ENCODE peak calls at places on chromosomes 3 and 15, in ten cellular contexts. One of them, this sample, is unnamed.

GRCh38 chr3:41569632-41570338 is 370.5 kb downstream of the CTNNB1 start:
- DNase-seq in left kidney: no peak
- DNase-seq in fibroblast of pulmonary artery: no peak
- DNase-seq in neural crest cell: no peak
- DNase-seq in NCI-H446: no peak
- DNase-seq in effector memory CD4-positive, alpha-beta T cell: no peak
- DNase-seq in NCI-H774: no peak
- DNase-seq in NCI-H1105 treated with DMSO at 0.1 percent for 48 hours: no peak
- DNase-seq in DMS53: no peak
- DNase-seq in activated CD4-positive, alpha-beta T cell treated with anti-CD3 and anti-CD28 coated beads, Interleukin-2, amount 50 U/mL, for 4 hours: no peak
- DNase-seq in this sample: no peak

GRCh38 chr3:99918720-99919119 is 101.1 kb downstream of the CMSS1 start:
- DNase-seq in DMS53: no peak
- DNase-seq in left kidney: no peak
- DNase-seq in NCI-H446: no peak
- DNase-seq in NCI-H774: no peak
- DNase-seq in NCI-H1105 treated with DMSO at 0.1 percent for 48 hours: no peak
- DNase-seq in effector memory CD4-positive, alpha-beta T cell: no peak
- DNase-seq in fibroblast of pulmonary artery: peak; percentile 77
- DNase-seq in neural crest cell: no peak
- DNase-seq in activated CD4-positive, alpha-beta T cell treated with anti-CD3 and anti-CD28 coated beads, Interleukin-2, amount 50 U/mL, for 4 hours: no peak
- DNase-seq in this sample: no peak

GRCh38 chr3:40169983-40170382 is 139.5 kb upstream of the EIF1B start:
- DNase-seq in fibroblast of pulmonary artery: no peak
- DNase-seq in NCI-H446: no peak
- DNase-seq in DMS53: no peak
- DNase-seq in activated CD4-positive, alpha-beta T cell treated with anti-CD3 and anti-CD28 coated beads, Interleukin-2, amount 50 U/mL, for 4 hours: no peak
- DNase-seq in effector memory CD4-positive, alpha-beta T cell: no peak
- DNase-seq in neural crest cell: no peak
- DNase-seq in NCI-H774: no peak
- DNase-seq in NCI-H1105 treated with DMSO at 0.1 percent for 48 hours: no peak
- DNase-seq in left kidney: no peak
- DNase-seq in this sample: no peak

GRCh38 chr3:60133269-60133877 is 1083.5 kb upstream of the CFAP20DC start:
- DNase-seq in NCI-H774: no peak
- DNase-seq in neural crest cell: no peak
- DNase-seq in fibroblast of pulmonary artery: no peak
- DNase-seq in DMS53: no peak
- DNase-seq in NCI-H1105 treated with DMSO at 0.1 percent for 48 hours: no peak
- DNase-seq in activated CD4-positive, alpha-beta T cell treated with anti-CD3 and anti-CD28 coated beads, Interleukin-2, amount 50 U/mL, for 4 hours: no peak
- DNase-seq in left kidney: no peak
- DNase-seq in effector memory CD4-positive, alpha-beta T cell: no peak
- DNase-seq in NCI-H446: no peak
- DNase-seq in this sample: no peak

GRCh38 chr3:14921034-14921616 is 26.3 kb upstream of the NR2C2 start:
- DNase-seq in DMS53: peak; percentile 73
- DNase-seq in fibroblast of pulmonary artery: peak; percentile 92
- DNase-seq in NCI-H774: peak; percentile 58
- DNase-seq in NCI-H1105 treated with DMSO at 0.1 percent for 48 hours: peak; percentile 62
- DNase-seq in effector memory CD4-positive, alpha-beta T cell: peak; percentile 71
- DNase-seq in activated CD4-positive, alpha-beta T cell treated with anti-CD3 and anti-CD28 coated beads, Interleukin-2, amount 50 U/mL, for 4 hours: peak; percentile 76
- DNase-seq in neural crest cell: peak; percentile 85
- DNase-seq in NCI-H446: peak; percentile 78
- DNase-seq in left kidney: peak; percentile 90
- DNase-seq in this sample: peak; percentile 91

GRCh38 chr3:901953-902778 is 190.7 kb upstream of the CNTN6 start:
- DNase-seq in NCI-H774: no peak
- DNase-seq in NCI-H446: peak; percentile 6
- DNase-seq in effector memory CD4-positive, alpha-beta T cell: no peak
- DNase-seq in fibroblast of pulmonary artery: peak; percentile 21
- DNase-seq in left kidney: no peak
- DNase-seq in activated CD4-positive, alpha-beta T cell treated with anti-CD3 and anti-CD28 coated beads, Interleukin-2, amount 50 U/mL, for 4 hours: no peak
- DNase-seq in NCI-H1105 treated with DMSO at 0.1 percent for 48 hours: no peak
- DNase-seq in neural crest cell: no peak
- DNase-seq in DMS53: peak; percentile 31
- DNase-seq in this sample: no peak

GRCh38 chr3:111314146-111314873 is 227.7 kb upstream of the CD96 start:
- DNase-seq in neural crest cell: no peak
- DNase-seq in fibroblast of pulmonary artery: peak; percentile 14
- DNase-seq in DMS53: peak; percentile 20
- DNase-seq in activated CD4-positive, alpha-beta T cell treated with anti-CD3 and anti-CD28 coated beads, Interleukin-2, amount 50 U/mL, for 4 hours: no peak
- DNase-seq in NCI-H774: no peak
- DNase-seq in effector memory CD4-positive, alpha-beta T cell: no peak
- DNase-seq in left kidney: peak; percentile 52
- DNase-seq in NCI-H446: no peak
- DNase-seq in NCI-H1105 treated with DMSO at 0.1 percent for 48 hours: peak; percentile 32
- DNase-seq in this sample: no peak

GRCh38 chr3:42118762-42119361 is 27.7 kb downstream of the TRAK1 start:
- DNase-seq in left kidney: peak; percentile 78
- DNase-seq in DMS53: peak; percentile 65
- DNase-seq in NCI-H446: no peak
- DNase-seq in fibroblast of pulmonary artery: peak; percentile 49
- DNase-seq in effector memory CD4-positive, alpha-beta T cell: no peak
- DNase-seq in NCI-H774: no peak
- DNase-seq in activated CD4-positive, alpha-beta T cell treated with anti-CD3 and anti-CD28 coated beads, Interleukin-2, amount 50 U/mL, for 4 hours: no peak
- DNase-seq in NCI-H1105 treated with DMSO at 0.1 percent for 48 hours: peak; percentile 3
- DNase-seq in neural crest cell: no peak
- DNase-seq in this sample: peak; percentile 41

GRCh38 chr3:106206613-106207012 is 337.8 kb upstream of the CBLB start:
- DNase-seq in neural crest cell: no peak
- DNase-seq in effector memory CD4-positive, alpha-beta T cell: no peak
- DNase-seq in left kidney: no peak
- DNase-seq in DMS53: peak; percentile 26
- DNase-seq in NCI-H774: no peak
- DNase-seq in activated CD4-positive, alpha-beta T cell treated with anti-CD3 and anti-CD28 coated beads, Interleukin-2, amount 50 U/mL, for 4 hours: no peak
- DNase-seq in NCI-H446: no peak
- DNase-seq in fibroblast of pulmonary artery: no peak
- DNase-seq in NCI-H1105 treated with DMSO at 0.1 percent for 48 hours: no peak
- DNase-seq in this sample: no peak

GRCh38 chr3:129502641-129503386 is 25.6 kb upstream of the RHO start:
- DNase-seq in left kidney: no peak
- DNase-seq in NCI-H774: no peak
- DNase-seq in neural crest cell: no peak
- DNase-seq in effector memory CD4-positive, alpha-beta T cell: no peak
- DNase-seq in NCI-H1105 treated with DMSO at 0.1 percent for 48 hours: peak; percentile 92
- DNase-seq in DMS53: peak; percentile 16
- DNase-seq in NCI-H446: no peak
- DNase-seq in activated CD4-positive, alpha-beta T cell treated with anti-CD3 and anti-CD28 coated beads, Interleukin-2, amount 50 U/mL, for 4 hours: no peak
- DNase-seq in fibroblast of pulmonary artery: no peak
- DNase-seq in this sample: no peak

GRCh38 chr3:41195970-41196369 is 3.3 kb upstream of the CTNNB1 start:
- DNase-seq in fibroblast of pulmonary artery: no peak
- DNase-seq in effector memory CD4-positive, alpha-beta T cell: no peak
- DNase-seq in NCI-H774: no peak
- DNase-seq in left kidney: no peak
- DNase-seq in neural crest cell: no peak
- DNase-seq in NCI-H446: no peak
- DNase-seq in activated CD4-positive, alpha-beta T cell treated with anti-CD3 and anti-CD28 coated beads, Interleukin-2, amount 50 U/mL, for 4 hours: no peak
- DNase-seq in NCI-H1105 treated with DMSO at 0.1 percent for 48 hours: peak; percentile 58
- DNase-seq in DMS53: no peak
- DNase-seq in this sample: no peak

GRCh38 chr3:8639585-8639984 is 5.0 kb downstream of the SSUH2 start:
- DNase-seq in NCI-H446: no peak
- DNase-seq in DMS53: no peak
- DNase-seq in neural crest cell: no peak
- DNase-seq in activated CD4-positive, alpha-beta T cell treated with anti-CD3 and anti-CD28 coated beads, Interleukin-2, amount 50 U/mL, for 4 hours: no peak
- DNase-seq in effector memory CD4-positive, alpha-beta T cell: no peak
- DNase-seq in fibroblast of pulmonary artery: no peak
- DNase-seq in NCI-H774: no peak
- DNase-seq in left kidney: no peak
- DNase-seq in NCI-H1105 treated with DMSO at 0.1 percent for 48 hours: no peak
- DNase-seq in this sample: no peak

GRCh38 chr3:72960812-72961518 is 35.6 kb upstream of the PPP4R2 start:
- DNase-seq in NCI-H1105 treated with DMSO at 0.1 percent for 48 hours: peak; percentile 3
- DNase-seq in fibroblast of pulmonary artery: peak; percentile 91
- DNase-seq in activated CD4-positive, alpha-beta T cell treated with anti-CD3 and anti-CD28 coated beads, Interleukin-2, amount 50 U/mL, for 4 hours: peak; percentile 20
- DNase-seq in NCI-H774: no peak
- DNase-seq in NCI-H446: no peak
- DNase-seq in DMS53: peak; percentile 26
- DNase-seq in neural crest cell: no peak
- DNase-seq in effector memory CD4-positive, alpha-beta T cell: no peak
- DNase-seq in left kidney: peak; percentile 22
- DNase-seq in this sample: no peak

GRCh38 chr3:172885704-172886103 is 135.2 kb downstream of the ECT2 start:
- DNase-seq in fibroblast of pulmonary artery: no peak
- DNase-seq in effector memory CD4-positive, alpha-beta T cell: no peak
- DNase-seq in NCI-H446: no peak
- DNase-seq in activated CD4-positive, alpha-beta T cell treated with anti-CD3 and anti-CD28 coated beads, Interleukin-2, amount 50 U/mL, for 4 hours: no peak
- DNase-seq in NCI-H774: no peak
- DNase-seq in DMS53: peak; percentile 3
- DNase-seq in NCI-H1105 treated with DMSO at 0.1 percent for 48 hours: no peak
- DNase-seq in left kidney: no peak
- DNase-seq in neural crest cell: no peak
- DNase-seq in this sample: no peak

GRCh38 chr3:9349321-9350117 is 13.3 kb upstream of the THUMPD3 start:
- DNase-seq in fibroblast of pulmonary artery: peak; percentile 70
- DNase-seq in neural crest cell: no peak
- DNase-seq in NCI-H1105 treated with DMSO at 0.1 percent for 48 hours: no peak
- DNase-seq in DMS53: peak; percentile 63
- DNase-seq in effector memory CD4-positive, alpha-beta T cell: no peak
- DNase-seq in activated CD4-positive, alpha-beta T cell treated with anti-CD3 and anti-CD28 coated beads, Interleukin-2, amount 50 U/mL, for 4 hours: no peak
- DNase-seq in NCI-H774: no peak
- DNase-seq in NCI-H446: no peak
- DNase-seq in left kidney: peak; percentile 60
- DNase-seq in this sample: no peak

GRCh38 chr3:72891053-72891855 is 3.4 kb downstream of the GXYLT2 start:
- DNase-seq in DMS53: no peak
- DNase-seq in effector memory CD4-positive, alpha-beta T cell: no peak
- DNase-seq in neural crest cell: no peak
- DNase-seq in activated CD4-positive, alpha-beta T cell treated with anti-CD3 and anti-CD28 coated beads, Interleukin-2, amount 50 U/mL, for 4 hours: no peak
- DNase-seq in fibroblast of pulmonary artery: peak; percentile 98
- DNase-seq in left kidney: peak; percentile 75
- DNase-seq in NCI-H774: no peak
- DNase-seq in NCI-H1105 treated with DMSO at 0.1 percent for 48 hours: peak; percentile 29
- DNase-seq in NCI-H446: peak; percentile 26
- DNase-seq in this sample: peak; percentile 27

GRCh38 chr15:62506217-62506805 is 341.2 kb upstream of the C2CD4B start:
- DNase-seq in DMS53: peak; percentile 48
- DNase-seq in NCI-H774: no peak
- DNase-seq in activated CD4-positive, alpha-beta T cell treated with anti-CD3 and anti-CD28 coated beads, Interleukin-2, amount 50 U/mL, for 4 hours: no peak
- DNase-seq in effector memory CD4-positive, alpha-beta T cell: no peak
- DNase-seq in NCI-H1105 treated with DMSO at 0.1 percent for 48 hours: no peak
- DNase-seq in NCI-H446: no peak
- DNase-seq in left kidney: no peak
- DNase-seq in neural crest cell: no peak
- DNase-seq in fibroblast of pulmonary artery: peak; percentile 77
- DNase-seq in this sample: no peak

GRCh38 chr3:65595222-65595996 is 443.3 kb downstream of the MAGI1 start:
- DNase-seq in NCI-H774: no peak
- DNase-seq in left kidney: no peak
- DNase-seq in activated CD4-positive, alpha-beta T cell treated with anti-CD3 and anti-CD28 coated beads, Interleukin-2, amount 50 U/mL, for 4 hours: no peak
- DNase-seq in DMS53: no peak
- DNase-seq in neural crest cell: no peak
- DNase-seq in NCI-H1105 treated with DMSO at 0.1 percent for 48 hours: no peak
- DNase-seq in fibroblast of pulmonary artery: no peak
- DNase-seq in effector memory CD4-positive, alpha-beta T cell: no peak
- DNase-seq in NCI-H446: peak; percentile 29
- DNase-seq in this sample: no peak

GRCh38 chr15:75456710-75457109 is 5.2 kb upstream of the SIN3A start:
- DNase-seq in neural crest cell: no peak
- DNase-seq in left kidney: no peak
- DNase-seq in NCI-H1105 treated with DMSO at 0.1 percent for 48 hours: no peak
- DNase-seq in DMS53: peak; percentile 9
- DNase-seq in activated CD4-positive, alpha-beta T cell treated with anti-CD3 and anti-CD28 coated beads, Interleukin-2, amount 50 U/mL, for 4 hours: no peak
- DNase-seq in NCI-H446: no peak
- DNase-seq in NCI-H774: no peak
- DNase-seq in fibroblast of pulmonary artery: peak; percentile 14
- DNase-seq in effector memory CD4-positive, alpha-beta T cell: no peak
- DNase-seq in this sample: no peak

GRCh38 chr15:92619380-92620101 is 36.0 kb downstream of the FAM174B start:
- DNase-seq in NCI-H446: no peak
- DNase-seq in neural crest cell: no peak
- DNase-seq in DMS53: no peak
- DNase-seq in activated CD4-positive, alpha-beta T cell treated with anti-CD3 and anti-CD28 coated beads, Interleukin-2, amount 50 U/mL, for 4 hours: no peak
- DNase-seq in effector memory CD4-positive, alpha-beta T cell: no peak
- DNase-seq in NCI-H1105 treated with DMSO at 0.1 percent for 48 hours: no peak
- DNase-seq in left kidney: no peak
- DNase-seq in fibroblast of pulmonary artery: peak; percentile 53
- DNase-seq in NCI-H774: no peak
- DNase-seq in this sample: no peak

GRCh38 chr3:124763206-124763605 is 33.0 kb downstream of the UMPS start:
- DNase-seq in effector memory CD4-positive, alpha-beta T cell: no peak
- DNase-seq in NCI-H1105 treated with DMSO at 0.1 percent for 48 hours: no peak
- DNase-seq in NCI-H446: no peak
- DNase-seq in NCI-H774: no peak
- DNase-seq in fibroblast of pulmonary artery: no peak
- DNase-seq in neural crest cell: no peak
- DNase-seq in activated CD4-positive, alpha-beta T cell treated with anti-CD3 and anti-CD28 coated beads, Interleukin-2, amount 50 U/mL, for 4 hours: no peak
- DNase-seq in left kidney: no peak
- DNase-seq in DMS53: no peak
- DNase-seq in this sample: no peak

GRCh38 chr3:195224980-195225580 is 45.9 kb downstream of the XXYLT1 start:
- DNase-seq in fibroblast of pulmonary artery: no peak
- DNase-seq in activated CD4-positive, alpha-beta T cell treated with anti-CD3 and anti-CD28 coated beads, Interleukin-2, amount 50 U/mL, for 4 hours: no peak
- DNase-seq in NCI-H1105 treated with DMSO at 0.1 percent for 48 hours: no peak
- DNase-seq in NCI-H774: no peak
- DNase-seq in left kidney: no peak
- DNase-seq in neural crest cell: no peak
- DNase-seq in effector memory CD4-positive, alpha-beta T cell: no peak
- DNase-seq in NCI-H446: no peak
- DNase-seq in DMS53: no peak
- DNase-seq in this sample: no peak

GRCh38 chr15:78696436-78696835 is 55.4 kb upstream of the CHRNB4 start:
- DNase-seq in left kidney: no peak
- DNase-seq in neural crest cell: no peak
- DNase-seq in DMS53: no peak
- DNase-seq in NCI-H1105 treated with DMSO at 0.1 percent for 48 hours: no peak
- DNase-seq in effector memory CD4-positive, alpha-beta T cell: no peak
- DNase-seq in NCI-H774: no peak
- DNase-seq in activated CD4-positive, alpha-beta T cell treated with anti-CD3 and anti-CD28 coated beads, Interleukin-2, amount 50 U/mL, for 4 hours: no peak
- DNase-seq in fibroblast of pulmonary artery: no peak
- DNase-seq in NCI-H446: no peak
- DNase-seq in this sample: no peak

GRCh38 chr3:17800232-17800631 is 57.8 kb upstream of the TBC1D5 start:
- DNase-seq in NCI-H446: no peak
- DNase-seq in NCI-H1105 treated with DMSO at 0.1 percent for 48 hours: no peak
- DNase-seq in neural crest cell: no peak
- DNase-seq in DMS53: no peak
- DNase-seq in fibroblast of pulmonary artery: peak; percentile 20
- DNase-seq in left kidney: no peak
- DNase-seq in effector memory CD4-positive, alpha-beta T cell: no peak
- DNase-seq in activated CD4-positive, alpha-beta T cell treated with anti-CD3 and anti-CD28 coated beads, Interleukin-2, amount 50 U/mL, for 4 hours: no peak
- DNase-seq in NCI-H774: no peak
- DNase-seq in this sample: no peak

GRCh38 chr3:172150896-172151295 is 111.5 kb downstream of the FNDC3B start:
- DNase-seq in left kidney: no peak
- DNase-seq in activated CD4-positive, alpha-beta T cell treated with anti-CD3 and anti-CD28 coated beads, Interleukin-2, amount 50 U/mL, for 4 hours: no peak
- DNase-seq in NCI-H774: no peak
- DNase-seq in effector memory CD4-positive, alpha-beta T cell: no peak
- DNase-seq in DMS53: no peak
- DNase-seq in fibroblast of pulmonary artery: no peak
- DNase-seq in neural crest cell: no peak
- DNase-seq in NCI-H1105 treated with DMSO at 0.1 percent for 48 hours: no peak
- DNase-seq in NCI-H446: no peak
- DNase-seq in this sample: no peak

GRCh38 chr15:92882697-92883642 is 17.2 kb upstream of the CHD2 start:
- DNase-seq in NCI-H774: no peak
- DNase-seq in DMS53: peak; percentile 48
- DNase-seq in activated CD4-positive, alpha-beta T cell treated with anti-CD3 and anti-CD28 coated beads, Interleukin-2, amount 50 U/mL, for 4 hours: no peak
- DNase-seq in left kidney: peak; percentile 58
- DNase-seq in effector memory CD4-positive, alpha-beta T cell: peak; percentile 33
- DNase-seq in fibroblast of pulmonary artery: no peak
- DNase-seq in NCI-H1105 treated with DMSO at 0.1 percent for 48 hours: no peak
- DNase-seq in NCI-H446: no peak
- DNase-seq in neural crest cell: no peak
- DNase-seq in this sample: peak; percentile 34

GRCh38 chr3:186149319-186149718 is 40.4 kb upstream of the ETV5 start:
- DNase-seq in effector memory CD4-positive, alpha-beta T cell: no peak
- DNase-seq in activated CD4-positive, alpha-beta T cell treated with anti-CD3 and anti-CD28 coated beads, Interleukin-2, amount 50 U/mL, for 4 hours: no peak
- DNase-seq in NCI-H774: no peak
- DNase-seq in DMS53: no peak
- DNase-seq in neural crest cell: no peak
- DNase-seq in NCI-H1105 treated with DMSO at 0.1 percent for 48 hours: no peak
- DNase-seq in NCI-H446: no peak
- DNase-seq in fibroblast of pulmonary artery: no peak
- DNase-seq in left kidney: no peak
- DNase-seq in this sample: no peak

GRCh38 chr3:155553800-155554199 is 191.1 kb downstream of the PLCH1 start:
- DNase-seq in effector memory CD4-positive, alpha-beta T cell: no peak
- DNase-seq in fibroblast of pulmonary artery: no peak
- DNase-seq in DMS53: peak; percentile 30
- DNase-seq in NCI-H1105 treated with DMSO at 0.1 percent for 48 hours: no peak
- DNase-seq in neural crest cell: no peak
- DNase-seq in NCI-H774: no peak
- DNase-seq in activated CD4-positive, alpha-beta T cell treated with anti-CD3 and anti-CD28 coated beads, Interleukin-2, amount 50 U/mL, for 4 hours: no peak
- DNase-seq in left kidney: no peak
- DNase-seq in NCI-H446: no peak
- DNase-seq in this sample: no peak